ENCODE peak calls at places on chromosomes 12 and 14, in six cellular contexts. One of them, this sample, is unnamed.

GRCh38 chr14:30874999-30875787 is 834 bp downstream of the COCH start:
- DNase-seq in kidney epithelial cell: no peak
- DNase-seq in WTC11: peak
- DNase-seq in IMR-90: no peak
- DNase-seq in lung: no peak
- DNase-seq in BE2C: no peak
- DNase-seq in this sample: no peak

GRCh38 chr14:89773151-89773550 is 181.4 kb downstream of the EFCAB11 start:
- DNase-seq in lung: no peak
- DNase-seq in kidney epithelial cell: no peak
- DNase-seq in WTC11: no peak
- DNase-seq in IMR-90: no peak
- DNase-seq in BE2C: no peak
- DNase-seq in this sample: no peak

GRCh38 chr14:106129274-106129673 is 602.9 kb downstream of the TMEM121 start:
- DNase-seq in kidney epithelial cell: no peak
- DNase-seq in BE2C: no peak
- DNase-seq in WTC11: no peak
- DNase-seq in IMR-90: no peak
- DNase-seq in lung: no peak
- DNase-seq in this sample: no peak

GRCh38 chr12:83664650-83665049 is 977.9 kb downstream of the TMTC2 start:
- DNase-seq in BE2C: peak
- DNase-seq in kidney epithelial cell: no peak
- DNase-seq in WTC11: no peak
- DNase-seq in lung: no peak
- DNase-seq in IMR-90: no peak
- DNase-seq in this sample: no peak

GRCh38 chr12:123358035-123358434 is 6.6 kb downstream of the SBNO1 start:
- DNase-seq in BE2C: no peak
- DNase-seq in kidney epithelial cell: no peak
- DNase-seq in IMR-90: no peak
- DNase-seq in WTC11: no peak
- DNase-seq in lung: no peak
- DNase-seq in this sample: no peak

GRCh38 chr12:15797818-15798217 is 8.6 kb upstream of the EPS8 start:
- DNase-seq in IMR-90: no peak
- DNase-seq in kidney epithelial cell: no peak
- DNase-seq in lung: no peak
- DNase-seq in WTC11: no peak
- DNase-seq in BE2C: no peak
- DNase-seq in this sample: no peak

GRCh38 chr12:45775964-45776363 is 46.5 kb downstream of the ARID2 start:
- DNase-seq in lung: no peak
- DNase-seq in BE2C: no peak
- DNase-seq in WTC11: peak
- DNase-seq in kidney epithelial cell: no peak
- DNase-seq in IMR-90: no peak
- DNase-seq in this sample: no peak

GRCh38 chr14:89681086-89682018 is 264.3 kb upstream of the FOXN3 start:
- DNase-seq in WTC11: no peak
- DNase-seq in kidney epithelial cell: no peak
- DNase-seq in IMR-90: no peak
- DNase-seq in lung: no peak
- DNase-seq in BE2C: no peak
- DNase-seq in this sample: no peak

GRCh38 chr12:121451931-121452330 is 52.0 kb downstream of the RNF34 start:
- DNase-seq in lung: no peak
- DNase-seq in WTC11: no peak
- DNase-seq in BE2C: no peak
- DNase-seq in IMR-90: no peak
- DNase-seq in kidney epithelial cell: no peak
- DNase-seq in this sample: no peak

GRCh38 chr12:1726753-1727152 is 35.9 kb downstream of the ADIPOR2 start:
- DNase-seq in WTC11: no peak
- DNase-seq in lung: no peak
- DNase-seq in BE2C: no peak
- DNase-seq in kidney epithelial cell: no peak
- DNase-seq in IMR-90: no peak
- DNase-seq in this sample: no peak

GRCh38 chr12:7128681-7129593 is at the start of gene RBP5:
- DNase-seq in BE2C: no peak
- DNase-seq in WTC11: no peak
- DNase-seq in lung: no peak
- DNase-seq in IMR-90: no peak
- DNase-seq in kidney epithelial cell: no peak
- DNase-seq in this sample: no peak

GRCh38 chr12:31756977-31757420 is 28.2 kb upstream of the AMN1 start:
- DNase-seq in lung: no peak
- DNase-seq in WTC11: no peak
- DNase-seq in kidney epithelial cell: peak
- DNase-seq in IMR-90: no peak
- DNase-seq in BE2C: no peak
- DNase-seq in this sample: peak

GRCh38 chr12:131290255-131290959 is 336.7 kb downstream of the ADGRD1 start:
- DNase-seq in IMR-90: no peak
- DNase-seq in WTC11: no peak
- DNase-seq in kidney epithelial cell: no peak
- DNase-seq in lung: no peak
- DNase-seq in BE2C: no peak
- DNase-seq in this sample: no peak

GRCh38 chr12:62799766-62800406 is 135.1 kb downstream of the PPM1H start:
- DNase-seq in kidney epithelial cell: no peak
- DNase-seq in lung: no peak
- DNase-seq in BE2C: no peak
- DNase-seq in IMR-90: no peak
- DNase-seq in WTC11: peak
- DNase-seq in this sample: no peak

GRCh38 chr12:18750087-18750486 is 12.2 kb downstream of the CAPZA3 start:
- DNase-seq in WTC11: no peak
- DNase-seq in lung: no peak
- DNase-seq in IMR-90: peak
- DNase-seq in kidney epithelial cell: no peak
- DNase-seq in BE2C: no peak
- DNase-seq in this sample: peak

GRCh38 chr12:90122716-90123115 is 414.1 kb upstream of the ATP2B1 start:
- DNase-seq in lung: no peak
- DNase-seq in WTC11: no peak
- DNase-seq in IMR-90: no peak
- DNase-seq in BE2C: no peak
- DNase-seq in kidney epithelial cell: no peak
- DNase-seq in this sample: no peak

GRCh38 chr14:45135181-45135580 is 549 bp upstream of the FANCM start:
- DNase-seq in BE2C: no peak
- DNase-seq in lung: no peak
- DNase-seq in WTC11: no peak
- DNase-seq in kidney epithelial cell: no peak
- DNase-seq in IMR-90: peak
- DNase-seq in this sample: no peak

GRCh38 chr14:77590845-77591506 is 25.5 kb downstream of the SPTLC2 start:
- DNase-seq in BE2C: no peak
- DNase-seq in kidney epithelial cell: no peak
- DNase-seq in WTC11: no peak
- DNase-seq in IMR-90: no peak
- DNase-seq in lung: no peak
- DNase-seq in this sample: no peak

GRCh38 chr12:71371132-71371531 is 68.5 kb upstream of the LGR5 start:
- DNase-seq in kidney epithelial cell: no peak
- DNase-seq in IMR-90: no peak
- DNase-seq in WTC11: no peak
- DNase-seq in BE2C: no peak
- DNase-seq in lung: no peak
- DNase-seq in this sample: no peak

DNA sequence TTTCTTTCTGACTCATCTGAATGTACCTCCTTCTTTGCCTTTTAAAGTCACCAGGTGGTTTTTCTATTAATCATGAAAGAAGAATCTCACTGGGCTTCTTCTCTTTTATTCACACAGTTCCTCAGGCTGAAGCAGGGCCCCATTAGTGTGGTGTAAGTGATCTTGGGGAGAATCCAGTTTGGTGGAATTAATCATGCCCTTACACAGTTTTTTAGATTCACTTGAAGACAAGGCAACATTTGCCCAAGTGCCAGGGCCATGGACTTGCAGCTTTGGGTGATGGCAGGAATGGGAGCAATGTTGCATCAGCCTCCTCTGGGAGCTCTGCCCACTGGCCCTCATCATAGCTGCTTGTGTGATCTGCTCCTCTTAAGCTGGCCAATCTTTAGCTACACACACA is 33.9 kb downstream of the KCNK10 start:
- DNase-seq in IMR-90: peak
- DNase-seq in WTC11: no peak
- DNase-seq in BE2C: no peak
- DNase-seq in kidney epithelial cell: no peak
- DNase-seq in lung: no peak
- DNase-seq in this sample: no peak
- TF ChIP-seq CTCF in IMR-90: no peak
- TF ChIP-seq CTCF in WTC11: no peak
- TF ChIP-seq CTCF in BE2C: no peak
- TF ChIP-seq CTCF in kidney epithelial cell: no peak
- TF ChIP-seq CTCF in lung: no peak
- TF ChIP-seq CTCF in this sample: no peak

GRCh38 chr14:73166399-73166798 is 30.1 kb downstream of the PSEN1 start:
- DNase-seq in BE2C: no peak
- DNase-seq in IMR-90: no peak
- DNase-seq in kidney epithelial cell: no peak
- DNase-seq in WTC11: no peak
- DNase-seq in lung: no peak
- DNase-seq in this sample: no peak

GRCh38 chr14:73167727-73168126 is 31.4 kb downstream of the PSEN1 start:
- DNase-seq in BE2C: no peak
- DNase-seq in lung: no peak
- DNase-seq in IMR-90: no peak
- DNase-seq in WTC11: no peak
- DNase-seq in kidney epithelial cell: no peak
- DNase-seq in this sample: no peak

GRCh38 chr14:73170686-73171085 is 34.4 kb downstream of the PSEN1 start:
- DNase-seq in WTC11: no peak
- DNase-seq in kidney epithelial cell: no peak
- DNase-seq in IMR-90: no peak
- DNase-seq in lung: no peak
- DNase-seq in BE2C: no peak
- DNase-seq in this sample: no peak

GRCh38 chr14:73168691-73169090 is 32.4 kb downstream of the PSEN1 start:
- DNase-seq in IMR-90: no peak
- DNase-seq in BE2C: no peak
- DNase-seq in kidney epithelial cell: no peak
- DNase-seq in WTC11: no peak
- DNase-seq in lung: no peak
- DNase-seq in this sample: no peak

GRCh38 chr14:73168274-73168673 is 32.0 kb downstream of the PSEN1 start:
- DNase-seq in kidney epithelial cell: no peak
- DNase-seq in BE2C: no peak
- DNase-seq in WTC11: no peak
- DNase-seq in lung: no peak
- DNase-seq in IMR-90: no peak
- DNase-seq in this sample: no peak
- TF ChIP-seq CTCF in kidney epithelial cell: no peak
- TF ChIP-seq CTCF in BE2C: no peak
- TF ChIP-seq CTCF in WTC11: no peak
- TF ChIP-seq CTCF in lung: no peak
- TF ChIP-seq CTCF in IMR-90: no peak
- TF ChIP-seq CTCF in this sample: no peak

GRCh38 chr12:57176846-57177245 is 29.4 kb upstream of the LRP1-AS start:
- DNase-seq in WTC11: no peak
- DNase-seq in kidney epithelial cell: no peak
- DNase-seq in BE2C: no peak
- DNase-seq in lung: no peak
- DNase-seq in IMR-90: no peak
- DNase-seq in this sample: no peak

GRCh38 chr12:57173683-57174082 is 26.3 kb upstream of the LRP1-AS start:
- DNase-seq in kidney epithelial cell: no peak
- DNase-seq in BE2C: no peak
- DNase-seq in IMR-90: no peak
- DNase-seq in lung: no peak
- DNase-seq in WTC11: no peak
- DNase-seq in this sample: no peak

GRCh38 chr12:57176139-57176477 is 28.7 kb upstream of the LRP1-AS start:
- DNase-seq in WTC11: no peak
- DNase-seq in IMR-90: no peak
- DNase-seq in kidney epithelial cell: no peak
- DNase-seq in lung: no peak
- DNase-seq in BE2C: no peak
- DNase-seq in this sample: no peak

GRCh38 chr12:57177354-57177753 is 29.9 kb upstream of the LRP1-AS start:
- DNase-seq in WTC11: no peak
- DNase-seq in kidney epithelial cell: no peak
- DNase-seq in BE2C: no peak
- DNase-seq in IMR-90: no peak
- DNase-seq in lung: no peak
- DNase-seq in this sample: no peak

DNA sequence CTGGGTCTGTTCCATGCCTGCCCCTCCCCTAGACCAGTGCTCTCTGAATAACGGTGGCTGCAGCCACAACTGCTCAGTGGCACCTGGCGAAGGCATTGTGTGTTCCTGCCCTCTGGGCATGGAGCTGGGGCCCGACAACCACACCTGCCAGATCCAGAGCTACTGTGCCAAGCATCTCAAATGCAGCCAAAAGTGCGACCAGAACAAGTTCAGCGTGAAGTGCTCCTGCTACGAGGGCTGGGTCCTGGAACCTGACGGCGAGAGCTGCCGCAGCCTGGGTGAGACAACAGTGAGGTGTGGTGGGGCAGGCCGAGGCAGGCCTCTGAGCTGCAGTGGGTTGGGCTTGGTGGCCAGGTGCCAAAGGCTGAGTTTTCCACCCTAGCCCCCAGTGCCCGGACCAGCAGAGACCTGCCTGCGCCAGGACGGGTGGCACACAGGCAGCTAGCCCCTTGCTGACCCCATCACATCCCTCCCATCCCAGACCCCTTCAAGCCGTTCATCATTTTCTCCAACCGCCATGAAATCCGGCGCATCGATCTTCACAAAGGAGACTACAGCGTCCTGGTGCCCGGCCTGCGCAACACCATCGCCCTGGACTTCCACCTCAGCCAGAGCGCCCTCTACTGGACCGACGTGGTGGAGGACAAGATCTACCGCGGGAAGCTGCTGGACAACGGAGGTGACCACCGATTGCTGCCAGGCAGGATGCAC is 28.2 kb upstream of the LRP1-AS start:
- DNase-seq in IMR-90: peak
- DNase-seq in WTC11: peak
- DNase-seq in lung: peak
- DNase-seq in kidney epithelial cell: peak
- DNase-seq in BE2C: peak
- DNase-seq in this sample: no peak
- TF ChIP-seq CTCF in IMR-90: peak
- TF ChIP-seq CTCF in WTC11: peak
- TF ChIP-seq CTCF in lung: peak
- TF ChIP-seq CTCF in kidney epithelial cell: peak
- TF ChIP-seq CTCF in BE2C: peak
- TF ChIP-seq CTCF in this sample: peak

DNA sequence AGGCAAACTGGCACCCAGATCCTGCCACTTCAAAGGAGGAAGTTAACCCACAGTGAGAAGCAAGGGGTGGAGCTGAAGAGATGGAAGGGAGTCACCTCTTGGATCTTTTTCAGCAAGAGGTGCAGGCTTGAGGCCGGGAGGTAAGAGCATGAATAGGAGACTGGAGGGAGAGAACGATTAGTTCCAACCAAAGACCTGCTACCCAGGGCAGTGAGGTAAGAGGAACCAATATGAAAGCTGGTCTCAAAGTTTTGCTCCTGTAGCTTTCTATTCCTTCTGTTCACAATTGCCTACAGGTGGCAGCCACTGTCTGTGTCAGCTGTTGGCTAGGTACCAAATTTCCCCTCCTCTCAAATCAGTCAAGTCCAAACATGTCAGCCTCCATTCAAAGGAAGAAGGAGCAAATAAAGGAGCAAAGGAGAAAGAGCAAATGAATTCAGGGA is 14.9 kb upstream of the TAC3 start:
- DNase-seq in kidney epithelial cell: no peak
- DNase-seq in WTC11: no peak
- DNase-seq in IMR-90: no peak
- DNase-seq in BE2C: no peak
- DNase-seq in lung: no peak
- DNase-seq in this sample: no peak
- TF ChIP-seq CTCF in kidney epithelial cell: no peak
- TF ChIP-seq CTCF in WTC11: no peak
- TF ChIP-seq CTCF in IMR-90: no peak
- TF ChIP-seq CTCF in BE2C: peak
- TF ChIP-seq CTCF in lung: no peak
- TF ChIP-seq CTCF in this sample: no peak

This sample was measured in retinal pigment epithelial cell.